ENCODE peak calls at places on chromosomes 7 and 10, in seven cellular contexts. One of them, this sample, is unnamed.

GRCh38 chr7:37488163-37488759 is 39.6 kb upstream of the ELMO1 start:
- DNase-seq in T-helper 17 cell: no peak
- DNase-seq in stimulated activated CD8-positive, alpha-beta memory T cell treated with anti-CD3 and anti-CD28 coated beads, Interleukin-4, amount 100 ng/mL, for 24 hours: no peak
- DNase-seq in CD8-positive, alpha-beta memory T cell: no peak
- DNase-seq in right cardiac atrium: no peak
- DNase-seq in NCI-H1105: no peak
- DNase-seq in activated naive CD4-positive, alpha-beta T cell treated with anti-CD3 and anti-CD28 coated beads for 36 hours: peak
- DNase-seq in this sample: no peak

GRCh38 chr10:86359111-86359510 is 7.5 kb downstream of the GRID1 start:
- DNase-seq in T-helper 17 cell: no peak
- DNase-seq in stimulated activated CD8-positive, alpha-beta memory T cell treated with anti-CD3 and anti-CD28 coated beads, Interleukin-4, amount 100 ng/mL, for 24 hours: no peak
- DNase-seq in CD8-positive, alpha-beta memory T cell: no peak
- DNase-seq in right cardiac atrium: no peak
- DNase-seq in NCI-H1105: no peak
- DNase-seq in activated naive CD4-positive, alpha-beta T cell treated with anti-CD3 and anti-CD28 coated beads for 36 hours: no peak
- DNase-seq in this sample: no peak

GRCh38 chr7:91674470-91674869 is 206.0 kb downstream of the MTERF1 start:
- DNase-seq in T-helper 17 cell: no peak
- DNase-seq in stimulated activated CD8-positive, alpha-beta memory T cell treated with anti-CD3 and anti-CD28 coated beads, Interleukin-4, amount 100 ng/mL, for 24 hours: no peak
- DNase-seq in CD8-positive, alpha-beta memory T cell: no peak
- DNase-seq in right cardiac atrium: no peak
- DNase-seq in NCI-H1105: no peak
- DNase-seq in activated naive CD4-positive, alpha-beta T cell treated with anti-CD3 and anti-CD28 coated beads for 36 hours: no peak
- DNase-seq in this sample: no peak

GRCh38 chr7:55131421-55131929 is 112.7 kb downstream of the EGFR start:
- DNase-seq in T-helper 17 cell: no peak
- DNase-seq in stimulated activated CD8-positive, alpha-beta memory T cell treated with anti-CD3 and anti-CD28 coated beads, Interleukin-4, amount 100 ng/mL, for 24 hours: no peak
- DNase-seq in CD8-positive, alpha-beta memory T cell: no peak
- DNase-seq in right cardiac atrium: no peak
- DNase-seq in NCI-H1105: no peak
- DNase-seq in activated naive CD4-positive, alpha-beta T cell treated with anti-CD3 and anti-CD28 coated beads for 36 hours: no peak
- DNase-seq in this sample: no peak

GRCh38 chr7:30466266-30466665 is 12.3 kb downstream of the NOD1 start:
- DNase-seq in T-helper 17 cell: no peak
- DNase-seq in stimulated activated CD8-positive, alpha-beta memory T cell treated with anti-CD3 and anti-CD28 coated beads, Interleukin-4, amount 100 ng/mL, for 24 hours: no peak
- DNase-seq in CD8-positive, alpha-beta memory T cell: no peak
- DNase-seq in right cardiac atrium: no peak
- DNase-seq in NCI-H1105: no peak
- DNase-seq in activated naive CD4-positive, alpha-beta T cell treated with anti-CD3 and anti-CD28 coated beads for 36 hours: no peak
- DNase-seq in this sample: no peak

GRCh38 chr7:26398436-26399308 is 107.0 kb downstream of the SNX10 start:
- DNase-seq in T-helper 17 cell: no peak
- DNase-seq in stimulated activated CD8-positive, alpha-beta memory T cell treated with anti-CD3 and anti-CD28 coated beads, Interleukin-4, amount 100 ng/mL, for 24 hours: peak
- DNase-seq in CD8-positive, alpha-beta memory T cell: no peak
- DNase-seq in right cardiac atrium: peak
- DNase-seq in NCI-H1105: peak
- DNase-seq in activated naive CD4-positive, alpha-beta T cell treated with anti-CD3 and anti-CD28 coated beads for 36 hours: peak
- DNase-seq in this sample: peak

GRCh38 chr10:103584216-103585010 is 90.9 kb downstream of the NEURL1 start:
- DNase-seq in T-helper 17 cell: peak
- DNase-seq in stimulated activated CD8-positive, alpha-beta memory T cell treated with anti-CD3 and anti-CD28 coated beads, Interleukin-4, amount 100 ng/mL, for 24 hours: peak
- DNase-seq in CD8-positive, alpha-beta memory T cell: peak
- DNase-seq in right cardiac atrium: peak
- DNase-seq in NCI-H1105: no peak
- DNase-seq in activated naive CD4-positive, alpha-beta T cell treated with anti-CD3 and anti-CD28 coated beads for 36 hours: peak
- DNase-seq in this sample: peak

GRCh38 chr10:5292196-5292735 is 72.5 kb upstream of the UCN3 start:
- DNase-seq in T-helper 17 cell: peak
- DNase-seq in stimulated activated CD8-positive, alpha-beta memory T cell treated with anti-CD3 and anti-CD28 coated beads, Interleukin-4, amount 100 ng/mL, for 24 hours: no peak
- DNase-seq in CD8-positive, alpha-beta memory T cell: peak
- DNase-seq in right cardiac atrium: no peak
- DNase-seq in NCI-H1105: no peak
- DNase-seq in activated naive CD4-positive, alpha-beta T cell treated with anti-CD3 and anti-CD28 coated beads for 36 hours: peak
- DNase-seq in this sample: no peak

GRCh38 chr7:143460585-143460984 is 17.1 kb upstream of the TAS2R41 start:
- DNase-seq in T-helper 17 cell: no peak
- DNase-seq in stimulated activated CD8-positive, alpha-beta memory T cell treated with anti-CD3 and anti-CD28 coated beads, Interleukin-4, amount 100 ng/mL, for 24 hours: no peak
- DNase-seq in CD8-positive, alpha-beta memory T cell: no peak
- DNase-seq in right cardiac atrium: no peak
- DNase-seq in NCI-H1105: no peak
- DNase-seq in activated naive CD4-positive, alpha-beta T cell treated with anti-CD3 and anti-CD28 coated beads for 36 hours: no peak
- DNase-seq in this sample: no peak

GRCh38 chr7:44103941-44104879 is at the start of gene AEBP1:
- DNase-seq in T-helper 17 cell: no peak
- DNase-seq in stimulated activated CD8-positive, alpha-beta memory T cell treated with anti-CD3 and anti-CD28 coated beads, Interleukin-4, amount 100 ng/mL, for 24 hours: no peak
- DNase-seq in CD8-positive, alpha-beta memory T cell: no peak
- DNase-seq in right cardiac atrium: peak
- DNase-seq in NCI-H1105: peak
- DNase-seq in activated naive CD4-positive, alpha-beta T cell treated with anti-CD3 and anti-CD28 coated beads for 36 hours: peak
- DNase-seq in this sample: no peak

GRCh38 chr7:151926336-151926712 is 29.9 kb upstream of the GALNTL5 start:
- DNase-seq in T-helper 17 cell: no peak
- DNase-seq in stimulated activated CD8-positive, alpha-beta memory T cell treated with anti-CD3 and anti-CD28 coated beads, Interleukin-4, amount 100 ng/mL, for 24 hours: no peak
- DNase-seq in CD8-positive, alpha-beta memory T cell: no peak
- DNase-seq in right cardiac atrium: no peak
- DNase-seq in NCI-H1105: no peak
- DNase-seq in activated naive CD4-positive, alpha-beta T cell treated with anti-CD3 and anti-CD28 coated beads for 36 hours: no peak
- DNase-seq in this sample: no peak

GRCh38 chr7:155214328-155214986 is 83.2 kb upstream of the INSIG1 start:
- DNase-seq in T-helper 17 cell: no peak
- DNase-seq in stimulated activated CD8-positive, alpha-beta memory T cell treated with anti-CD3 and anti-CD28 coated beads, Interleukin-4, amount 100 ng/mL, for 24 hours: no peak
- DNase-seq in CD8-positive, alpha-beta memory T cell: no peak
- DNase-seq in right cardiac atrium: no peak
- DNase-seq in NCI-H1105: peak
- DNase-seq in activated naive CD4-positive, alpha-beta T cell treated with anti-CD3 and anti-CD28 coated beads for 36 hours: no peak
- DNase-seq in this sample: no peak

GRCh38 chr10:26029858-26030257 is 95.8 kb downstream of the MYO3A start:
- DNase-seq in T-helper 17 cell: no peak
- DNase-seq in stimulated activated CD8-positive, alpha-beta memory T cell treated with anti-CD3 and anti-CD28 coated beads, Interleukin-4, amount 100 ng/mL, for 24 hours: no peak
- DNase-seq in CD8-positive, alpha-beta memory T cell: no peak
- DNase-seq in right cardiac atrium: no peak
- DNase-seq in NCI-H1105: no peak
- DNase-seq in activated naive CD4-positive, alpha-beta T cell treated with anti-CD3 and anti-CD28 coated beads for 36 hours: no peak
- DNase-seq in this sample: no peak

GRCh38 chr10:97117372-97117771 is 68.4 kb downstream of the SLIT1 start:
- DNase-seq in T-helper 17 cell: no peak
- DNase-seq in stimulated activated CD8-positive, alpha-beta memory T cell treated with anti-CD3 and anti-CD28 coated beads, Interleukin-4, amount 100 ng/mL, for 24 hours: no peak
- DNase-seq in CD8-positive, alpha-beta memory T cell: no peak
- DNase-seq in right cardiac atrium: no peak
- DNase-seq in NCI-H1105: no peak
- DNase-seq in activated naive CD4-positive, alpha-beta T cell treated with anti-CD3 and anti-CD28 coated beads for 36 hours: no peak
- DNase-seq in this sample: no peak

GRCh38 chr10:123942114-123942513 is 50.5 kb upstream of the CPXM2 start:
- DNase-seq in T-helper 17 cell: no peak
- DNase-seq in stimulated activated CD8-positive, alpha-beta memory T cell treated with anti-CD3 and anti-CD28 coated beads, Interleukin-4, amount 100 ng/mL, for 24 hours: no peak
- DNase-seq in CD8-positive, alpha-beta memory T cell: no peak
- DNase-seq in right cardiac atrium: no peak
- DNase-seq in NCI-H1105: no peak
- DNase-seq in activated naive CD4-positive, alpha-beta T cell treated with anti-CD3 and anti-CD28 coated beads for 36 hours: no peak
- DNase-seq in this sample: no peak

GRCh38 chr10:22573820-22574569 is 140.4 kb downstream of the PIP4K2A start:
- DNase-seq in T-helper 17 cell: no peak
- DNase-seq in stimulated activated CD8-positive, alpha-beta memory T cell treated with anti-CD3 and anti-CD28 coated beads, Interleukin-4, amount 100 ng/mL, for 24 hours: peak
- DNase-seq in CD8-positive, alpha-beta memory T cell: peak
- DNase-seq in right cardiac atrium: no peak
- DNase-seq in NCI-H1105: no peak
- DNase-seq in activated naive CD4-positive, alpha-beta T cell treated with anti-CD3 and anti-CD28 coated beads for 36 hours: peak
- DNase-seq in this sample: no peak

GRCh38 chr10:60798031-60798430 is 19.8 kb downstream of the CDK1 start:
- DNase-seq in T-helper 17 cell: no peak
- DNase-seq in stimulated activated CD8-positive, alpha-beta memory T cell treated with anti-CD3 and anti-CD28 coated beads, Interleukin-4, amount 100 ng/mL, for 24 hours: no peak
- DNase-seq in CD8-positive, alpha-beta memory T cell: no peak
- DNase-seq in right cardiac atrium: no peak
- DNase-seq in NCI-H1105: no peak
- DNase-seq in activated naive CD4-positive, alpha-beta T cell treated with anti-CD3 and anti-CD28 coated beads for 36 hours: no peak
- DNase-seq in this sample: no peak

GRCh38 chr7:122430710-122431109 is 126.2 kb upstream of the FEZF1 start:
- DNase-seq in T-helper 17 cell: no peak
- DNase-seq in stimulated activated CD8-positive, alpha-beta memory T cell treated with anti-CD3 and anti-CD28 coated beads, Interleukin-4, amount 100 ng/mL, for 24 hours: no peak
- DNase-seq in CD8-positive, alpha-beta memory T cell: no peak
- DNase-seq in right cardiac atrium: no peak
- DNase-seq in NCI-H1105: no peak
- DNase-seq in activated naive CD4-positive, alpha-beta T cell treated with anti-CD3 and anti-CD28 coated beads for 36 hours: no peak
- DNase-seq in this sample: no peak

GRCh38 chr7:139681812-139682135 is 96.0 kb downstream of the HIPK2 start:
- DNase-seq in T-helper 17 cell: no peak
- DNase-seq in stimulated activated CD8-positive, alpha-beta memory T cell treated with anti-CD3 and anti-CD28 coated beads, Interleukin-4, amount 100 ng/mL, for 24 hours: no peak
- DNase-seq in CD8-positive, alpha-beta memory T cell: no peak
- DNase-seq in right cardiac atrium: no peak
- DNase-seq in NCI-H1105: no peak
- DNase-seq in activated naive CD4-positive, alpha-beta T cell treated with anti-CD3 and anti-CD28 coated beads for 36 hours: no peak
- DNase-seq in this sample: no peak

GRCh38 chr10:126842836-126843235 is 62.4 kb upstream of the DOCK1 start:
- DNase-seq in T-helper 17 cell: no peak
- DNase-seq in stimulated activated CD8-positive, alpha-beta memory T cell treated with anti-CD3 and anti-CD28 coated beads, Interleukin-4, amount 100 ng/mL, for 24 hours: no peak
- DNase-seq in CD8-positive, alpha-beta memory T cell: no peak
- DNase-seq in right cardiac atrium: no peak
- DNase-seq in NCI-H1105: no peak
- DNase-seq in activated naive CD4-positive, alpha-beta T cell treated with anti-CD3 and anti-CD28 coated beads for 36 hours: no peak
- DNase-seq in this sample: no peak

GRCh38 chr7:150994141-150994837 is 3.5 kb downstream of the NOS3 start:
- DNase-seq in T-helper 17 cell: no peak
- DNase-seq in stimulated activated CD8-positive, alpha-beta memory T cell treated with anti-CD3 and anti-CD28 coated beads, Interleukin-4, amount 100 ng/mL, for 24 hours: no peak
- DNase-seq in CD8-positive, alpha-beta memory T cell: no peak
- DNase-seq in right cardiac atrium: peak
- DNase-seq in NCI-H1105: no peak
- DNase-seq in activated naive CD4-positive, alpha-beta T cell treated with anti-CD3 and anti-CD28 coated beads for 36 hours: peak
- DNase-seq in this sample: no peak

GRCh38 chr10:62437696-62438095 is 63.5 kb downstream of the ZNF365 start:
- DNase-seq in T-helper 17 cell: no peak
- DNase-seq in stimulated activated CD8-positive, alpha-beta memory T cell treated with anti-CD3 and anti-CD28 coated beads, Interleukin-4, amount 100 ng/mL, for 24 hours: no peak
- DNase-seq in CD8-positive, alpha-beta memory T cell: no peak
- DNase-seq in right cardiac atrium: no peak
- DNase-seq in NCI-H1105: no peak
- DNase-seq in activated naive CD4-positive, alpha-beta T cell treated with anti-CD3 and anti-CD28 coated beads for 36 hours: no peak
- DNase-seq in this sample: no peak

GRCh38 chr7:78020874-78021249 is 222.3 kb downstream of the PHTF2 start:
- DNase-seq in T-helper 17 cell: no peak
- DNase-seq in stimulated activated CD8-positive, alpha-beta memory T cell treated with anti-CD3 and anti-CD28 coated beads, Interleukin-4, amount 100 ng/mL, for 24 hours: no peak
- DNase-seq in CD8-positive, alpha-beta memory T cell: no peak
- DNase-seq in right cardiac atrium: no peak
- DNase-seq in NCI-H1105: no peak
- DNase-seq in activated naive CD4-positive, alpha-beta T cell treated with anti-CD3 and anti-CD28 coated beads for 36 hours: no peak
- DNase-seq in this sample: no peak

GRCh38 chr10:84333864-84334451 is 5.6 kb downstream of the CCSER2 start:
- DNase-seq in T-helper 17 cell: peak
- DNase-seq in stimulated activated CD8-positive, alpha-beta memory T cell treated with anti-CD3 and anti-CD28 coated beads, Interleukin-4, amount 100 ng/mL, for 24 hours: peak
- DNase-seq in CD8-positive, alpha-beta memory T cell: peak
- DNase-seq in right cardiac atrium: no peak
- DNase-seq in NCI-H1105: no peak
- DNase-seq in activated naive CD4-positive, alpha-beta T cell treated with anti-CD3 and anti-CD28 coated beads for 36 hours: peak
- DNase-seq in this sample: peak

GRCh38 chr7:46930336-46930735 is 651.6 kb downstream of the TNS3 start:
- DNase-seq in T-helper 17 cell: no peak
- DNase-seq in stimulated activated CD8-positive, alpha-beta memory T cell treated with anti-CD3 and anti-CD28 coated beads, Interleukin-4, amount 100 ng/mL, for 24 hours: no peak
- DNase-seq in CD8-positive, alpha-beta memory T cell: no peak
- DNase-seq in right cardiac atrium: peak
- DNase-seq in NCI-H1105: no peak
- DNase-seq in activated naive CD4-positive, alpha-beta T cell treated with anti-CD3 and anti-CD28 coated beads for 36 hours: no peak
- DNase-seq in this sample: no peak

GRCh38 chr10:35025916-35026315 is 64.2 kb downstream of the CUL2 start:
- DNase-seq in T-helper 17 cell: no peak
- DNase-seq in stimulated activated CD8-positive, alpha-beta memory T cell treated with anti-CD3 and anti-CD28 coated beads, Interleukin-4, amount 100 ng/mL, for 24 hours: no peak
- DNase-seq in CD8-positive, alpha-beta memory T cell: no peak
- DNase-seq in right cardiac atrium: no peak
- DNase-seq in NCI-H1105: no peak
- DNase-seq in activated naive CD4-positive, alpha-beta T cell treated with anti-CD3 and anti-CD28 coated beads for 36 hours: no peak
- DNase-seq in this sample: no peak

GRCh38 chr10:35907548-35907947 is 265.5 kb upstream of the FZD8 start:
- DNase-seq in T-helper 17 cell: no peak
- DNase-seq in stimulated activated CD8-positive, alpha-beta memory T cell treated with anti-CD3 and anti-CD28 coated beads, Interleukin-4, amount 100 ng/mL, for 24 hours: no peak
- DNase-seq in CD8-positive, alpha-beta memory T cell: no peak
- DNase-seq in right cardiac atrium: no peak
- DNase-seq in NCI-H1105: no peak
- DNase-seq in activated naive CD4-positive, alpha-beta T cell treated with anti-CD3 and anti-CD28 coated beads for 36 hours: no peak
- DNase-seq in this sample: no peak

GRCh38 chr7:74282748-74283459 is 6.3 kb upstream of the CLIP2 start:
- DNase-seq in T-helper 17 cell: no peak
- DNase-seq in stimulated activated CD8-positive, alpha-beta memory T cell treated with anti-CD3 and anti-CD28 coated beads, Interleukin-4, amount 100 ng/mL, for 24 hours: no peak
- DNase-seq in CD8-positive, alpha-beta memory T cell: no peak
- DNase-seq in right cardiac atrium: no peak
- DNase-seq in NCI-H1105: no peak
- DNase-seq in activated naive CD4-positive, alpha-beta T cell treated with anti-CD3 and anti-CD28 coated beads for 36 hours: no peak
- DNase-seq in this sample: no peak

GRCh38 chr10:133364645-133365431 is 7.0 kb upstream of the FUOM start:
- DNase-seq in T-helper 17 cell: no peak
- DNase-seq in stimulated activated CD8-positive, alpha-beta memory T cell treated with anti-CD3 and anti-CD28 coated beads, Interleukin-4, amount 100 ng/mL, for 24 hours: no peak
- DNase-seq in CD8-positive, alpha-beta memory T cell: no peak
- DNase-seq in right cardiac atrium: no peak
- DNase-seq in NCI-H1105: peak
- DNase-seq in activated naive CD4-positive, alpha-beta T cell treated with anti-CD3 and anti-CD28 coated beads for 36 hours: no peak
- DNase-seq in this sample: no peak

GRCh38 chr7:69585169-69585568 is 13.1 kb upstream of the AUTS2 start:
- DNase-seq in T-helper 17 cell: no peak
- DNase-seq in stimulated activated CD8-positive, alpha-beta memory T cell treated with anti-CD3 and anti-CD28 coated beads, Interleukin-4, amount 100 ng/mL, for 24 hours: no peak
- DNase-seq in CD8-positive, alpha-beta memory T cell: no peak
- DNase-seq in right cardiac atrium: no peak
- DNase-seq in NCI-H1105: no peak
- DNase-seq in activated naive CD4-positive, alpha-beta T cell treated with anti-CD3 and anti-CD28 coated beads for 36 hours: no peak
- DNase-seq in this sample: no peak

GRCh38 chr10:33859319-33860022 is 525.0 kb upstream of the NRP1 start:
- DNase-seq in T-helper 17 cell: no peak
- DNase-seq in stimulated activated CD8-positive, alpha-beta memory T cell treated with anti-CD3 and anti-CD28 coated beads, Interleukin-4, amount 100 ng/mL, for 24 hours: no peak
- DNase-seq in CD8-positive, alpha-beta memory T cell: no peak
- DNase-seq in right cardiac atrium: no peak
- DNase-seq in NCI-H1105: no peak
- DNase-seq in activated naive CD4-positive, alpha-beta T cell treated with anti-CD3 and anti-CD28 coated beads for 36 hours: no peak
- DNase-seq in this sample: no peak

GRCh38 chr10:98268694-98269386 is 846 bp upstream of the LOXL4 start:
- DNase-seq in T-helper 17 cell: no peak
- DNase-seq in stimulated activated CD8-positive, alpha-beta memory T cell treated with anti-CD3 and anti-CD28 coated beads, Interleukin-4, amount 100 ng/mL, for 24 hours: no peak
- DNase-seq in CD8-positive, alpha-beta memory T cell: no peak
- DNase-seq in right cardiac atrium: peak
- DNase-seq in NCI-H1105: no peak
- DNase-seq in activated naive CD4-positive, alpha-beta T cell treated with anti-CD3 and anti-CD28 coated beads for 36 hours: no peak
- DNase-seq in this sample: no peak

GRCh38 chr10:44824607-44825006 is 86.5 kb upstream of the TMEM72 start:
- DNase-seq in T-helper 17 cell: no peak
- DNase-seq in stimulated activated CD8-positive, alpha-beta memory T cell treated with anti-CD3 and anti-CD28 coated beads, Interleukin-4, amount 100 ng/mL, for 24 hours: no peak
- DNase-seq in CD8-positive, alpha-beta memory T cell: no peak
- DNase-seq in right cardiac atrium: no peak
- DNase-seq in NCI-H1105: no peak
- DNase-seq in activated naive CD4-positive, alpha-beta T cell treated with anti-CD3 and anti-CD28 coated beads for 36 hours: no peak
- DNase-seq in this sample: no peak

GRCh38 chr10:71448146-71448545 is 51.4 kb downstream of the CDH23 start:
- DNase-seq in T-helper 17 cell: no peak
- DNase-seq in stimulated activated CD8-positive, alpha-beta memory T cell treated with anti-CD3 and anti-CD28 coated beads, Interleukin-4, amount 100 ng/mL, for 24 hours: no peak
- DNase-seq in CD8-positive, alpha-beta memory T cell: no peak
- DNase-seq in right cardiac atrium: no peak
- DNase-seq in NCI-H1105: no peak
- DNase-seq in activated naive CD4-positive, alpha-beta T cell treated with anti-CD3 and anti-CD28 coated beads for 36 hours: no peak
- DNase-seq in this sample: no peak

GRCh38 chr10:27724287-27724686 is 21.3 kb downstream of the MKX start:
- DNase-seq in T-helper 17 cell: no peak
- DNase-seq in stimulated activated CD8-positive, alpha-beta memory T cell treated with anti-CD3 and anti-CD28 coated beads, Interleukin-4, amount 100 ng/mL, for 24 hours: no peak
- DNase-seq in CD8-positive, alpha-beta memory T cell: no peak
- DNase-seq in right cardiac atrium: no peak
- DNase-seq in NCI-H1105: no peak
- DNase-seq in activated naive CD4-positive, alpha-beta T cell treated with anti-CD3 and anti-CD28 coated beads for 36 hours: no peak
- DNase-seq in this sample: no peak

GRCh38 chr10:26361351-26361750 is 76.8 kb upstream of the APBB1IP start:
- DNase-seq in T-helper 17 cell: no peak
- DNase-seq in stimulated activated CD8-positive, alpha-beta memory T cell treated with anti-CD3 and anti-CD28 coated beads, Interleukin-4, amount 100 ng/mL, for 24 hours: no peak
- DNase-seq in CD8-positive, alpha-beta memory T cell: no peak
- DNase-seq in right cardiac atrium: no peak
- DNase-seq in NCI-H1105: no peak
- DNase-seq in activated naive CD4-positive, alpha-beta T cell treated with anti-CD3 and anti-CD28 coated beads for 36 hours: no peak
- DNase-seq in this sample: no peak